ENCODE peak calls at places on chromosomes 12 and 14, in seven cellular contexts. One of them, this sample, is unnamed.
A peak's percentile ranks its signal among the peaks of the same experiment; 100 is the strongest.

GRCh38 chr12:28286352-28286751 is 96.1 kb downstream of the CCDC91 start:
- DNase-seq in ovary: no peak
- DNase-seq in ureter: no peak
- DNase-seq in LHCN-M2: no peak
- DNase-seq in upper lobe of right lung: no peak
- DNase-seq in NCI-H2227 treated with DMSO at 0.1 percent for 48 hours: no peak
- DNase-seq in activated T-helper 1 cell treated with anti-CD3 and anti-CD28 coated beads, Interleukin-12 subunit alpha, Interleukin-12 subunit beta, Interleukin-2, Interleukin-4 antibody, amounts not matched to agents 30 ng/mL and 10 ng/mL and 1 ng/mL, durations not matched to agents 14 hours and 24 hours and 36 hours: no peak
- DNase-seq in this sample: no peak

GRCh38 chr12:12334710-12335040 is 15.4 kb downstream of the MANSC1 start:
- DNase-seq in ovary: no peak
- DNase-seq in ureter: no peak
- DNase-seq in LHCN-M2: no peak
- DNase-seq in upper lobe of right lung: no peak
- DNase-seq in NCI-H2227 treated with DMSO at 0.1 percent for 48 hours: no peak
- DNase-seq in activated T-helper 1 cell treated with anti-CD3 and anti-CD28 coated beads, Interleukin-12 subunit alpha, Interleukin-12 subunit beta, Interleukin-2, Interleukin-4 antibody, amounts not matched to agents 30 ng/mL and 10 ng/mL and 1 ng/mL, durations not matched to agents 14 hours and 24 hours and 36 hours: no peak
- DNase-seq in this sample: no peak

GRCh38 chr12:120522568-120522967 is 6.4 kb downstream of the COQ5 start:
- DNase-seq in ovary: no peak
- DNase-seq in ureter: no peak
- DNase-seq in LHCN-M2: no peak
- DNase-seq in upper lobe of right lung: no peak
- DNase-seq in NCI-H2227 treated with DMSO at 0.1 percent for 48 hours: no peak
- DNase-seq in activated T-helper 1 cell treated with anti-CD3 and anti-CD28 coated beads, Interleukin-12 subunit alpha, Interleukin-12 subunit beta, Interleukin-2, Interleukin-4 antibody, amounts not matched to agents 30 ng/mL and 10 ng/mL and 1 ng/mL, durations not matched to agents 14 hours and 24 hours and 36 hours: no peak
- DNase-seq in this sample: no peak

GRCh38 chr12:105239304-105239703 is 3.3 kb upstream of the APPL2 start:
- DNase-seq in ovary: no peak
- DNase-seq in ureter: no peak
- DNase-seq in LHCN-M2: no peak
- DNase-seq in upper lobe of right lung: no peak
- DNase-seq in NCI-H2227 treated with DMSO at 0.1 percent for 48 hours: no peak
- DNase-seq in activated T-helper 1 cell treated with anti-CD3 and anti-CD28 coated beads, Interleukin-12 subunit alpha, Interleukin-12 subunit beta, Interleukin-2, Interleukin-4 antibody, amounts not matched to agents 30 ng/mL and 10 ng/mL and 1 ng/mL, durations not matched to agents 14 hours and 24 hours and 36 hours: no peak
- DNase-seq in this sample: no peak

GRCh38 chr12:6608592-6609311 is 1.6 kb upstream of the CHD4 start:
- DNase-seq in ovary: peak; percentile 47
- DNase-seq in ureter: no peak
- DNase-seq in LHCN-M2: no peak
- DNase-seq in upper lobe of right lung: peak; percentile 82
- DNase-seq in NCI-H2227 treated with DMSO at 0.1 percent for 48 hours: no peak
- DNase-seq in activated T-helper 1 cell treated with anti-CD3 and anti-CD28 coated beads, Interleukin-12 subunit alpha, Interleukin-12 subunit beta, Interleukin-2, Interleukin-4 antibody, amounts not matched to agents 30 ng/mL and 10 ng/mL and 1 ng/mL, durations not matched to agents 14 hours and 24 hours and 36 hours: no peak
- DNase-seq in this sample: peak; percentile 25

GRCh38 chr14:38693423-38693822 is 409.6 kb downstream of the SEC23A start:
- DNase-seq in ovary: no peak
- DNase-seq in ureter: no peak
- DNase-seq in LHCN-M2: no peak
- DNase-seq in upper lobe of right lung: no peak
- DNase-seq in NCI-H2227 treated with DMSO at 0.1 percent for 48 hours: no peak
- DNase-seq in activated T-helper 1 cell treated with anti-CD3 and anti-CD28 coated beads, Interleukin-12 subunit alpha, Interleukin-12 subunit beta, Interleukin-2, Interleukin-4 antibody, amounts not matched to agents 30 ng/mL and 10 ng/mL and 1 ng/mL, durations not matched to agents 14 hours and 24 hours and 36 hours: no peak
- DNase-seq in this sample: no peak

GRCh38 chr14:75539562-75540478 is 17.6 kb downstream of the BATF start:
- DNase-seq in ovary: no peak
- DNase-seq in ureter: no peak
- DNase-seq in LHCN-M2: no peak
- DNase-seq in upper lobe of right lung: no peak
- DNase-seq in NCI-H2227 treated with DMSO at 0.1 percent for 48 hours: no peak
- DNase-seq in activated T-helper 1 cell treated with anti-CD3 and anti-CD28 coated beads, Interleukin-12 subunit alpha, Interleukin-12 subunit beta, Interleukin-2, Interleukin-4 antibody, amounts not matched to agents 30 ng/mL and 10 ng/mL and 1 ng/mL, durations not matched to agents 14 hours and 24 hours and 36 hours: no peak
- DNase-seq in this sample: no peak

GRCh38 chr12:6018265-6018664 is 73.2 kb upstream of the ANO2 start:
- DNase-seq in ovary: no peak
- DNase-seq in ureter: no peak
- DNase-seq in LHCN-M2: no peak
- DNase-seq in upper lobe of right lung: no peak
- DNase-seq in NCI-H2227 treated with DMSO at 0.1 percent for 48 hours: no peak
- DNase-seq in activated T-helper 1 cell treated with anti-CD3 and anti-CD28 coated beads, Interleukin-12 subunit alpha, Interleukin-12 subunit beta, Interleukin-2, Interleukin-4 antibody, amounts not matched to agents 30 ng/mL and 10 ng/mL and 1 ng/mL, durations not matched to agents 14 hours and 24 hours and 36 hours: no peak
- DNase-seq in this sample: no peak

GRCh38 chr14:99511421-99512109 is 30.4 kb downstream of the CCNK start:
- DNase-seq in ovary: no peak
- DNase-seq in ureter: peak; percentile 42
- DNase-seq in LHCN-M2: no peak
- DNase-seq in upper lobe of right lung: no peak
- DNase-seq in NCI-H2227 treated with DMSO at 0.1 percent for 48 hours: no peak
- DNase-seq in activated T-helper 1 cell treated with anti-CD3 and anti-CD28 coated beads, Interleukin-12 subunit alpha, Interleukin-12 subunit beta, Interleukin-2, Interleukin-4 antibody, amounts not matched to agents 30 ng/mL and 10 ng/mL and 1 ng/mL, durations not matched to agents 14 hours and 24 hours and 36 hours: no peak
- DNase-seq in this sample: peak; percentile 51

GRCh38 chr12:50234347-50234746 is 49.0 kb downstream of the LIMA1 start:
- DNase-seq in ovary: no peak
- DNase-seq in ureter: no peak
- DNase-seq in LHCN-M2: no peak
- DNase-seq in upper lobe of right lung: no peak
- DNase-seq in NCI-H2227 treated with DMSO at 0.1 percent for 48 hours: no peak
- DNase-seq in activated T-helper 1 cell treated with anti-CD3 and anti-CD28 coated beads, Interleukin-12 subunit alpha, Interleukin-12 subunit beta, Interleukin-2, Interleukin-4 antibody, amounts not matched to agents 30 ng/mL and 10 ng/mL and 1 ng/mL, durations not matched to agents 14 hours and 24 hours and 36 hours: no peak
- DNase-seq in this sample: no peak

GRCh38 chr12:60169904-60170303 is 574.1 kb downstream of the SLC16A7 start:
- DNase-seq in ovary: no peak
- DNase-seq in ureter: no peak
- DNase-seq in LHCN-M2: no peak
- DNase-seq in upper lobe of right lung: no peak
- DNase-seq in NCI-H2227 treated with DMSO at 0.1 percent for 48 hours: no peak
- DNase-seq in activated T-helper 1 cell treated with anti-CD3 and anti-CD28 coated beads, Interleukin-12 subunit alpha, Interleukin-12 subunit beta, Interleukin-2, Interleukin-4 antibody, amounts not matched to agents 30 ng/mL and 10 ng/mL and 1 ng/mL, durations not matched to agents 14 hours and 24 hours and 36 hours: no peak
- DNase-seq in this sample: no peak

GRCh38 chr12:1972260-1972659 is 32.0 kb downstream of the DCP1B start:
- DNase-seq in ovary: no peak
- DNase-seq in ureter: no peak
- DNase-seq in LHCN-M2: peak; percentile 63
- DNase-seq in upper lobe of right lung: no peak
- DNase-seq in NCI-H2227 treated with DMSO at 0.1 percent for 48 hours: no peak
- DNase-seq in activated T-helper 1 cell treated with anti-CD3 and anti-CD28 coated beads, Interleukin-12 subunit alpha, Interleukin-12 subunit beta, Interleukin-2, Interleukin-4 antibody, amounts not matched to agents 30 ng/mL and 10 ng/mL and 1 ng/mL, durations not matched to agents 14 hours and 24 hours and 36 hours: no peak
- DNase-seq in this sample: no peak

GRCh38 chr12:2613674-2614073 is 181.1 kb upstream of the FKBP4 start:
- DNase-seq in ovary: no peak
- DNase-seq in ureter: no peak
- DNase-seq in LHCN-M2: peak; percentile 96
- DNase-seq in upper lobe of right lung: no peak
- DNase-seq in NCI-H2227 treated with DMSO at 0.1 percent for 48 hours: no peak
- DNase-seq in activated T-helper 1 cell treated with anti-CD3 and anti-CD28 coated beads, Interleukin-12 subunit alpha, Interleukin-12 subunit beta, Interleukin-2, Interleukin-4 antibody, amounts not matched to agents 30 ng/mL and 10 ng/mL and 1 ng/mL, durations not matched to agents 14 hours and 24 hours and 36 hours: no peak
- DNase-seq in this sample: no peak

GRCh38 chr12:117356048-117356447 is 5.4 kb downstream of the NOS1 start:
- DNase-seq in ovary: no peak
- DNase-seq in ureter: no peak
- DNase-seq in LHCN-M2: peak; percentile 4
- DNase-seq in upper lobe of right lung: no peak
- DNase-seq in NCI-H2227 treated with DMSO at 0.1 percent for 48 hours: no peak
- DNase-seq in activated T-helper 1 cell treated with anti-CD3 and anti-CD28 coated beads, Interleukin-12 subunit alpha, Interleukin-12 subunit beta, Interleukin-2, Interleukin-4 antibody, amounts not matched to agents 30 ng/mL and 10 ng/mL and 1 ng/mL, durations not matched to agents 14 hours and 24 hours and 36 hours: no peak
- DNase-seq in this sample: no peak

GRCh38 chr12:12376636-12377448 is 20.0 kb downstream of the BORCS5 start:
- DNase-seq in ovary: peak; percentile 39
- DNase-seq in ureter: no peak
- DNase-seq in LHCN-M2: peak; percentile 72
- DNase-seq in upper lobe of right lung: no peak
- DNase-seq in NCI-H2227 treated with DMSO at 0.1 percent for 48 hours: peak; percentile 72
- DNase-seq in activated T-helper 1 cell treated with anti-CD3 and anti-CD28 coated beads, Interleukin-12 subunit alpha, Interleukin-12 subunit beta, Interleukin-2, Interleukin-4 antibody, amounts not matched to agents 30 ng/mL and 10 ng/mL and 1 ng/mL, durations not matched to agents 14 hours and 24 hours and 36 hours: peak; percentile 12
- DNase-seq in this sample: no peak

GRCh38 chr12:103806807-103807206 is 34.2 kb downstream of the NT5DC3 start:
- DNase-seq in ovary: no peak
- DNase-seq in ureter: no peak
- DNase-seq in LHCN-M2: peak; percentile 41
- DNase-seq in upper lobe of right lung: no peak
- DNase-seq in NCI-H2227 treated with DMSO at 0.1 percent for 48 hours: no peak
- DNase-seq in activated T-helper 1 cell treated with anti-CD3 and anti-CD28 coated beads, Interleukin-12 subunit alpha, Interleukin-12 subunit beta, Interleukin-2, Interleukin-4 antibody, amounts not matched to agents 30 ng/mL and 10 ng/mL and 1 ng/mL, durations not matched to agents 14 hours and 24 hours and 36 hours: no peak
- DNase-seq in this sample: no peak

GRCh38 chr14:70073924-70074566 is 114.7 kb downstream of the SLC8A3 start:
- DNase-seq in ovary: no peak
- DNase-seq in ureter: peak; percentile 57
- DNase-seq in LHCN-M2: peak; percentile 63
- DNase-seq in upper lobe of right lung: peak; percentile 71
- DNase-seq in NCI-H2227 treated with DMSO at 0.1 percent for 48 hours: peak; percentile 52
- DNase-seq in activated T-helper 1 cell treated with anti-CD3 and anti-CD28 coated beads, Interleukin-12 subunit alpha, Interleukin-12 subunit beta, Interleukin-2, Interleukin-4 antibody, amounts not matched to agents 30 ng/mL and 10 ng/mL and 1 ng/mL, durations not matched to agents 14 hours and 24 hours and 36 hours: peak; percentile 21
- DNase-seq in this sample: no peak

GRCh38 chr14:38238881-38239280 is 17.0 kb downstream of the CLEC14A start:
- DNase-seq in ovary: no peak
- DNase-seq in ureter: no peak
- DNase-seq in LHCN-M2: peak; percentile 37
- DNase-seq in upper lobe of right lung: no peak
- DNase-seq in NCI-H2227 treated with DMSO at 0.1 percent for 48 hours: no peak
- DNase-seq in activated T-helper 1 cell treated with anti-CD3 and anti-CD28 coated beads, Interleukin-12 subunit alpha, Interleukin-12 subunit beta, Interleukin-2, Interleukin-4 antibody, amounts not matched to agents 30 ng/mL and 10 ng/mL and 1 ng/mL, durations not matched to agents 14 hours and 24 hours and 36 hours: no peak
- DNase-seq in this sample: no peak

GRCh38 chr14:72254202-72254939 is 322.1 kb downstream of the RGS6 start:
- DNase-seq in ovary: no peak
- DNase-seq in ureter: no peak
- DNase-seq in LHCN-M2: no peak
- DNase-seq in upper lobe of right lung: no peak
- DNase-seq in NCI-H2227 treated with DMSO at 0.1 percent for 48 hours: no peak
- DNase-seq in activated T-helper 1 cell treated with anti-CD3 and anti-CD28 coated beads, Interleukin-12 subunit alpha, Interleukin-12 subunit beta, Interleukin-2, Interleukin-4 antibody, amounts not matched to agents 30 ng/mL and 10 ng/mL and 1 ng/mL, durations not matched to agents 14 hours and 24 hours and 36 hours: no peak
- DNase-seq in this sample: no peak

GRCh38 chr12:122753213-122753571 is 568 bp downstream of the DENR start:
- DNase-seq in ovary: no peak
- DNase-seq in ureter: no peak
- DNase-seq in LHCN-M2: no peak
- DNase-seq in upper lobe of right lung: no peak
- DNase-seq in NCI-H2227 treated with DMSO at 0.1 percent for 48 hours: no peak
- DNase-seq in activated T-helper 1 cell treated with anti-CD3 and anti-CD28 coated beads, Interleukin-12 subunit alpha, Interleukin-12 subunit beta, Interleukin-2, Interleukin-4 antibody, amounts not matched to agents 30 ng/mL and 10 ng/mL and 1 ng/mL, durations not matched to agents 14 hours and 24 hours and 36 hours: no peak
- DNase-seq in this sample: no peak

GRCh38 chr12:47551426-47551851 is 154.4 kb downstream of the RPAP3 start:
- DNase-seq in ovary: no peak
- DNase-seq in ureter: no peak
- DNase-seq in LHCN-M2: peak; percentile 78
- DNase-seq in upper lobe of right lung: no peak
- DNase-seq in NCI-H2227 treated with DMSO at 0.1 percent for 48 hours: peak; percentile 45
- DNase-seq in activated T-helper 1 cell treated with anti-CD3 and anti-CD28 coated beads, Interleukin-12 subunit alpha, Interleukin-12 subunit beta, Interleukin-2, Interleukin-4 antibody, amounts not matched to agents 30 ng/mL and 10 ng/mL and 1 ng/mL, durations not matched to agents 14 hours and 24 hours and 36 hours: no peak
- DNase-seq in this sample: no peak

GRCh38 chr14:24052656-24053547 is 1.1 kb downstream of the CARMIL3 start:
- DNase-seq in ovary: no peak
- DNase-seq in ureter: peak; percentile 40
- DNase-seq in LHCN-M2: no peak
- DNase-seq in upper lobe of right lung: no peak
- DNase-seq in NCI-H2227 treated with DMSO at 0.1 percent for 48 hours: no peak
- DNase-seq in activated T-helper 1 cell treated with anti-CD3 and anti-CD28 coated beads, Interleukin-12 subunit alpha, Interleukin-12 subunit beta, Interleukin-2, Interleukin-4 antibody, amounts not matched to agents 30 ng/mL and 10 ng/mL and 1 ng/mL, durations not matched to agents 14 hours and 24 hours and 36 hours: peak; percentile 27
- DNase-seq in this sample: no peak

GRCh38 chr14:90674716-90675115 is 141.5 kb downstream of the TTC7B start:
- DNase-seq in ovary: no peak
- DNase-seq in ureter: no peak
- DNase-seq in LHCN-M2: no peak
- DNase-seq in upper lobe of right lung: no peak
- DNase-seq in NCI-H2227 treated with DMSO at 0.1 percent for 48 hours: no peak
- DNase-seq in activated T-helper 1 cell treated with anti-CD3 and anti-CD28 coated beads, Interleukin-12 subunit alpha, Interleukin-12 subunit beta, Interleukin-2, Interleukin-4 antibody, amounts not matched to agents 30 ng/mL and 10 ng/mL and 1 ng/mL, durations not matched to agents 14 hours and 24 hours and 36 hours: no peak
- DNase-seq in this sample: no peak

GRCh38 chr12:53053223-53054111 is 3.6 kb downstream of the TNS2 start:
- DNase-seq in ovary: peak; percentile 73
- DNase-seq in ureter: peak; percentile 90
- DNase-seq in LHCN-M2: no peak
- DNase-seq in upper lobe of right lung: peak; percentile 86
- DNase-seq in NCI-H2227 treated with DMSO at 0.1 percent for 48 hours: no peak
- DNase-seq in activated T-helper 1 cell treated with anti-CD3 and anti-CD28 coated beads, Interleukin-12 subunit alpha, Interleukin-12 subunit beta, Interleukin-2, Interleukin-4 antibody, amounts not matched to agents 30 ng/mL and 10 ng/mL and 1 ng/mL, durations not matched to agents 14 hours and 24 hours and 36 hours: peak; percentile 26
- DNase-seq in this sample: peak; percentile 55

GRCh38 chr14:36659822-36660735 is 1.6 kb upstream of the PAX9 start:
- DNase-seq in ovary: no peak
- DNase-seq in ureter: no peak
- DNase-seq in LHCN-M2: no peak
- DNase-seq in upper lobe of right lung: no peak
- DNase-seq in NCI-H2227 treated with DMSO at 0.1 percent for 48 hours: no peak
- DNase-seq in activated T-helper 1 cell treated with anti-CD3 and anti-CD28 coated beads, Interleukin-12 subunit alpha, Interleukin-12 subunit beta, Interleukin-2, Interleukin-4 antibody, amounts not matched to agents 30 ng/mL and 10 ng/mL and 1 ng/mL, durations not matched to agents 14 hours and 24 hours and 36 hours: no peak
- DNase-seq in this sample: no peak

GRCh38 chr14:68261092-68261842 is 441.7 kb downstream of the RAD51B start:
- DNase-seq in ovary: no peak
- DNase-seq in ureter: no peak
- DNase-seq in LHCN-M2: no peak
- DNase-seq in upper lobe of right lung: no peak
- DNase-seq in NCI-H2227 treated with DMSO at 0.1 percent for 48 hours: no peak
- DNase-seq in activated T-helper 1 cell treated with anti-CD3 and anti-CD28 coated beads, Interleukin-12 subunit alpha, Interleukin-12 subunit beta, Interleukin-2, Interleukin-4 antibody, amounts not matched to agents 30 ng/mL and 10 ng/mL and 1 ng/mL, durations not matched to agents 14 hours and 24 hours and 36 hours: no peak
- DNase-seq in this sample: no peak

GRCh38 chr12:43795716-43796282 is 10.3 kb downstream of the TWF1 start:
- DNase-seq in ovary: no peak
- DNase-seq in ureter: no peak
- DNase-seq in LHCN-M2: no peak
- DNase-seq in upper lobe of right lung: no peak
- DNase-seq in NCI-H2227 treated with DMSO at 0.1 percent for 48 hours: no peak
- DNase-seq in activated T-helper 1 cell treated with anti-CD3 and anti-CD28 coated beads, Interleukin-12 subunit alpha, Interleukin-12 subunit beta, Interleukin-2, Interleukin-4 antibody, amounts not matched to agents 30 ng/mL and 10 ng/mL and 1 ng/mL, durations not matched to agents 14 hours and 24 hours and 36 hours: no peak
- DNase-seq in this sample: no peak

GRCh38 chr14:54257424-54257823 is 139.4 kb upstream of the CDKN3 start:
- DNase-seq in ovary: no peak
- DNase-seq in ureter: no peak
- DNase-seq in LHCN-M2: no peak
- DNase-seq in upper lobe of right lung: no peak
- DNase-seq in NCI-H2227 treated with DMSO at 0.1 percent for 48 hours: no peak
- DNase-seq in activated T-helper 1 cell treated with anti-CD3 and anti-CD28 coated beads, Interleukin-12 subunit alpha, Interleukin-12 subunit beta, Interleukin-2, Interleukin-4 antibody, amounts not matched to agents 30 ng/mL and 10 ng/mL and 1 ng/mL, durations not matched to agents 14 hours and 24 hours and 36 hours: no peak
- DNase-seq in this sample: no peak

GRCh38 chr12:116361404-116362223 is 84.1 kb upstream of the MED13L start:
- DNase-seq in ovary: no peak
- DNase-seq in ureter: no peak
- DNase-seq in LHCN-M2: peak; percentile 72
- DNase-seq in upper lobe of right lung: no peak
- DNase-seq in NCI-H2227 treated with DMSO at 0.1 percent for 48 hours: no peak
- DNase-seq in activated T-helper 1 cell treated with anti-CD3 and anti-CD28 coated beads, Interleukin-12 subunit alpha, Interleukin-12 subunit beta, Interleukin-2, Interleukin-4 antibody, amounts not matched to agents 30 ng/mL and 10 ng/mL and 1 ng/mL, durations not matched to agents 14 hours and 24 hours and 36 hours: no peak
- DNase-seq in this sample: no peak

GRCh38 chr12:113424915-113425823 is 3.0 kb downstream of the SDSL start:
- DNase-seq in ovary: peak; percentile 52
- DNase-seq in ureter: no peak
- DNase-seq in LHCN-M2: peak; percentile 50
- DNase-seq in upper lobe of right lung: peak; percentile 80
- DNase-seq in NCI-H2227 treated with DMSO at 0.1 percent for 48 hours: peak; percentile 14
- DNase-seq in activated T-helper 1 cell treated with anti-CD3 and anti-CD28 coated beads, Interleukin-12 subunit alpha, Interleukin-12 subunit beta, Interleukin-2, Interleukin-4 antibody, amounts not matched to agents 30 ng/mL and 10 ng/mL and 1 ng/mL, durations not matched to agents 14 hours and 24 hours and 36 hours: peak; percentile 25
- DNase-seq in this sample: peak; percentile 59

This sample was measured in left ventricle myocardium inferior.